ENCODE peak calls at places on chromosomes 6 and 20, in ten cellular contexts. P is SK-N-SH; M is kidney epithelial cell; V is sigmoid colon; J is adrenal gland; W is A673; U is CD8-positive, alpha-beta T cell; G is AG04449; D is GM12865; F is pancreas. Z is an unnamed sample.

GRCh38 chr20:47272893-47273590 is 83.5 kb downstream of the ZMYND8 start:
- DNase-seq in P (peak), M (no peak), V (peak), J (peak), W (peak), U (peak), G (no peak), D (peak), F (no peak), Z (no peak)

GRCh38 chr6:46042355-46042999 is 26.8 kb upstream of the CLIC5 start:
- DNase-seq in P (peak), M (peak), V (no peak), J (no peak), W (peak), U (no peak), G (no peak), D (peak), F (no peak), Z (no peak)

GRCh38 chr6:38724343-38724742 is 9.2 kb downstream of the DNAH8 start:
- DNase-seq in P (no peak), M (no peak), V (no peak), J (no peak), W (no peak), U (no peak), G (no peak), D (no peak), F (no peak), Z (no peak)

GRCh38 chr6:143999406-143999805 is 8.7 kb downstream of the PLAGL1 start:
- DNase-seq in P (no peak), M (no peak), V (no peak), J (no peak), W (no peak), U (no peak), G (no peak), D (no peak), F (no peak), Z (no peak)

GRCh38 chr6:111602481-111603404 is 2.9 kb downstream of the TRAF3IP2 start:
- DNase-seq in P (no peak), M (no peak), V (peak), J (no peak), W (no peak), U (no peak), G (no peak), D (no peak), F (no peak), Z (no peak)

GRCh38 chr20:50153153-50153499 is 397 bp downstream of the PEDS1 start:
- DNase-seq in P (no peak), M (no peak), V (peak), J (no peak), W (no peak), U (no peak), G (no peak), D (no peak), F (no peak), Z (no peak)

GRCh38 chr6:112296694-112297093 is 42.3 kb upstream of the LAMA4 start:
- DNase-seq in P (no peak), M (no peak), V (no peak), J (no peak), W (no peak), U (no peak), G (no peak), D (no peak), F (no peak), Z (no peak)

GRCh38 chr20:46260480-46260879 is 47.8 kb downstream of the CDH22 start:
- DNase-seq in P (no peak), M (no peak), V (no peak), J (peak), W (no peak), U (no peak), G (no peak), D (no peak), F (no peak), Z (no peak)

GRCh38 chr20:53736757-53737403 is 143.2 kb upstream of the ZNF217 start:
- DNase-seq in P (no peak), M (no peak), V (no peak), J (no peak), W (no peak), U (no peak), G (no peak), D (peak), F (no peak), Z (no peak)

GRCh38 chr20:32509639-32510066 is 75.5 kb downstream of the NOL4L start:
- DNase-seq in P (peak), M (no peak), V (no peak), J (no peak), W (no peak), U (peak), G (no peak), D (no peak), F (peak), Z (no peak)

GRCh38 chr6:25777856-25778649 is 23.5 kb downstream of the SLC17A4 start:
- DNase-seq in P (no peak), M (no peak), V (no peak), J (no peak), W (no peak), U (no peak), G (no peak), D (no peak), F (no peak), Z (no peak)

GRCh38 chr6:150865406-150866146 is at the start of gene MTHFD1L:
- DNase-seq in P (peak), M (no peak), V (peak), J (peak), W (peak), U (peak), G (peak), D (peak), F (peak), Z (no peak)

GRCh38 chr6:16774437-16774836 is 13.2 kb upstream of the ATXN1 start:
- DNase-seq in P (no peak), M (no peak), V (no peak), J (no peak), W (peak), U (no peak), G (no peak), D (no peak), F (no peak), Z (no peak)

GRCh38 chr20:5933802-5934436 is 16.4 kb downstream of the TRMT6 start:
- DNase-seq in P (peak), M (no peak), V (no peak), J (no peak), W (peak), U (no peak), G (no peak), D (peak), F (no peak), Z (no peak)
- TF ChIP-seq CTCF in P (peak), M (peak), V (no peak), J (peak), W (peak), U (no peak), G (no peak), D (peak), F (no peak), Z (no peak)

GRCh38 chr20:22745194-22745500 is 160.8 kb upstream of the FOXA2 start:
- DNase-seq in P (no peak), M (no peak), V (no peak), J (no peak), W (no peak), U (no peak), G (no peak), D (no peak), F (no peak), Z (no peak)
- TF ChIP-seq CTCF in P (no peak), M (no peak), V (no peak), J (no peak), W (no peak), U (no peak), G (no peak), D (no peak), F (no peak), Z (no peak)

DNA sequence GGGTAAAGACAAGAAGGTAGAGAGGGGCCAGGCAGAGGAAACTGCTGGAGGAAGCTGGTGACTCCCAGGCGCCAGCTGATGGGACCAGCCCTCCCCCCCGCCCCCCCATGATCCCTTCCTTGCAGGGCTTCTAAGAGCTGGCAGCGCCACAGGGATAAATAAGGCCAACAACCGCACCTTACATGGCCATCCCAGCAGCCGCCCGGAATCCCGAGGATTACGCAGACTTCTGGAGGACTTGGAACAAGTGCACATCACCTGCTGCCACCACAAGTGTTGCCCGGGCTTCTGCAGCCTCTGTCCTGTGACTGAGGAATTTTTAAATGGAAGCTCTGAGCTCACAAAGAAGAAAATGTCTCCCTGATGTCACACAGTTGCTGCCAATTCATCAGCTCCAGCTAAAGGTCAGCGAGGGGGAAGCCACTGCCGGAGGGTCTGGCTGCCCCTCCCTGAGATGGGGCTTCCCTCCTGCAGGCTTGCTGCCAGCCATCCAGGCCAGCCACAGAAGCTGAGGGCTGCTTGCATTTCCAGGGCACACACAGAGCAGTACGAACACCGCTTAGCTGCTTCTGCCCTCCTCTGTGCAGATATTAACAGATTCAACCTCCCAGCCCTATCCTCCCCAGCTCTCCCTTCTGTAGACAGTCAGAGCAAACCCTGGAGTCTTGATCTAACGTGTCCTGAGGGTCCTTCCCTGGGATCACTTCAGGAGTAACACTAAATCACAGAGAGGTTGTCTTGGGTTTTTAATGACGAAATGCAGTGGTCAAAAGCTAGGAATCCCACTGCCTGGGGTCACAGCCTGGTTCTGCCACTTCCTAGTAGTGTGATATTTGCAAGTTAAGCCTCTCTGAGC is 38.6 kb upstream of the PIM1 start:
- DNase-seq in P (peak), M (no peak), V (peak), J (no peak), W (no peak), U (no peak), G (no peak), D (no peak), F (no peak), Z (no peak)
- TF ChIP-seq CTCF in P (no peak), M (no peak), V (no peak), J (no peak), W (no peak), U (no peak), G (no peak), D (no peak), F (no peak), Z (no peak)

DNA sequence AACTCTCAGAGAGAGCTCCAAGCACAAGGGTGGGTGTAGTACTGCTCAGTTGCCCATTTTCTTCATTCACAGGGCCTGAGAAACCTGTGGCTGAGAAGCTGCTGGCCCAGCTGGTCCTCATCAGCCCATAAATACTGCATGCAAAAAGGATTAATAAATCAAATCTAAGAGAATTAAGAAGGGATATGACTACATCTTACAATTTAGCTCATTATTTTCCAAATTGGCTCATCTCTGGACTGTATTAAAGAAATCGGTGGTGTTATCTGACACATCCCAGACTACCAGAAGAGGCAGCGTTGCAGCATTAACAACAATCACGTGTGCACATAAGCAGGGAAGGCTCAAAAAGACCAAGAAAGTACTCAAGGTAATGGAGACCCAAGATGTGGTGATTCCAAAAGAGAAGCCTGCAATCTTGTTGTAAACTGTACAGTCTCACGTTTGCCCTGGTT is 90.7 kb downstream of the CD24 start:
- DNase-seq in P (peak), M (no peak), V (no peak), J (no peak), W (peak), U (no peak), G (no peak), D (no peak), F (no peak), Z (no peak)
- TF ChIP-seq CTCF in P (no peak), M (peak), V (no peak), J (no peak), W (peak), U (no peak), G (no peak), D (no peak), F (no peak), Z (no peak)

GRCh38 chr20:5377484-5377883 is 60.7 kb upstream of the PROKR2 start:
- DNase-seq in P (no peak), M (no peak), V (no peak), J (no peak), W (no peak), U (no peak), G (no peak), D (no peak), F (no peak), Z (no peak)
- TF ChIP-seq CTCF in P (no peak), M (no peak), V (no peak), J (no peak), W (no peak), U (no peak), G (no peak), D (no peak), F (no peak), Z (no peak)

GRCh38 chr20:15759546-15760216 is 813.6 kb downstream of the KIF16B start:
- DNase-seq in P (peak), M (no peak), V (no peak), J (no peak), W (no peak), U (no peak), G (no peak), D (no peak), F (no peak), Z (no peak)
- TF ChIP-seq CTCF in P (peak), M (no peak), V (peak), J (no peak), W (no peak), U (no peak), G (peak), D (no peak), F (no peak), Z (no peak)

GRCh38 chr20:577167-577791 is 32.8 kb downstream of the TCF15 start:
- DNase-seq in P (no peak), M (no peak), V (no peak), J (no peak), W (peak), U (no peak), G (no peak), D (peak), F (no peak), Z (no peak)
- TF ChIP-seq CTCF in P (peak), M (no peak), V (no peak), J (no peak), W (peak), U (no peak), G (peak), D (peak), F (no peak), Z (no peak)